ENCODE peak calls at places on chromosomes 16 and 17, in four cellular contexts. V, C, H and S are unnamed samples.
A peak's percentile ranks its signal among the peaks of the same experiment; 100 is the strongest.

GRCh38 chr17:29212681-29213121 is 32.5 kb upstream of the MYO18A start:
- DNase-seq in V (peak; percentile 20), H (no peak), C (no peak), S (no peak)

GRCh38 chr17:75361344-75361743 is 44.1 kb downstream of the GRB2 start:
- DNase-seq in H (no peak), C (no peak), V (no peak), S (no peak)

GRCh38 chr16:80591071-80591935 is 50.5 kb downstream of the DYNLRB2 start:
- DNase-seq in V (no peak), C (no peak), H (no peak), S (no peak)

GRCh38 chr16:29025218-29025617 is 40.4 kb downstream of the LAT start:
- DNase-seq in C (no peak), V (no peak), H (no peak), S (no peak)

GRCh38 chr17:18314059-18314730 is 599 bp downstream of the TOP3A start:
- DNase-seq in H (no peak), C (no peak), V (no peak), S (no peak)

GRCh38 chr17:80068301-80069160 is 32.1 kb downstream of the CCDC40 start:
- DNase-seq in V (peak; percentile 95), H (no peak), C (peak; percentile 42), S (no peak)

GRCh38 chr17:82171750-82172375 is 40.8 kb downstream of the CCDC57 start:
- DNase-seq in V (no peak), C (no peak), H (no peak), S (no peak)

GRCh38 chr16:85446846-85447656 is 166.1 kb upstream of the GSE1 start:
- DNase-seq in H (peak; percentile 67), C (no peak), V (no peak), S (no peak)

GRCh38 chr17:17304521-17304985 is 1.4 kb downstream of the NT5M start:
- DNase-seq in H (no peak), C (no peak), V (no peak), S (no peak)

GRCh38 chr17:17888371-17888770 is 51.6 kb upstream of the SREBF1 start:
- DNase-seq in H (no peak), V (no peak), C (no peak), S (no peak)

GRCh38 chr16:17293813-17294558 is 176.8 kb downstream of the XYLT1 start:
- DNase-seq in H (no peak), V (no peak), C (no peak), S (no peak)

GRCh38 chr16:69926241-69926640 is 24.9 kb upstream of the CLEC18A start:
- DNase-seq in H (no peak), V (no peak), C (no peak), S (no peak)

DNA sequence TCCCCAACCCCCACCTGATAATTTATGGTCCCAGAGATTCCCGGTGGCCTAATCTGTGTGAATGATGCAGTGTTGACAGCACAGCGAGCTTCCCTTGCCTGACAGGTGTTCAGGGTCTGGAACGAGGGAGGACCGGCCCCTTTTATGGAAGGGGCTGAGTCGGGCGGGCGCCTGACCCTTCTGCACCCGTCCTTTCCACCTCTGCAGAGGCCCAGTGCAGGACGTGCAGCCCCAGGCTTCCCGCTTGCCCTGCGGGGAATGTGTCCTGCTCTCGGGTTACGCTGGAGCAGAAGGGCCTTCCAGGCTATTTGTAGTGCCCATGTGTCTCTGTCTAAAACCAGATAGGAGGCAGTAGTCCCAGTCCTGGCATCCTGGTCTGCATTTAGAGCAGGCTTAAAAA is 16.2 kb downstream of the SMTNL2 start:
- DNase-seq in H (no peak), V (no peak), C (peak; percentile 64), S (no peak)
- TF ChIP-seq POLR2A in H (no peak), V (no peak), C (no peak), S (no peak)

DNA sequence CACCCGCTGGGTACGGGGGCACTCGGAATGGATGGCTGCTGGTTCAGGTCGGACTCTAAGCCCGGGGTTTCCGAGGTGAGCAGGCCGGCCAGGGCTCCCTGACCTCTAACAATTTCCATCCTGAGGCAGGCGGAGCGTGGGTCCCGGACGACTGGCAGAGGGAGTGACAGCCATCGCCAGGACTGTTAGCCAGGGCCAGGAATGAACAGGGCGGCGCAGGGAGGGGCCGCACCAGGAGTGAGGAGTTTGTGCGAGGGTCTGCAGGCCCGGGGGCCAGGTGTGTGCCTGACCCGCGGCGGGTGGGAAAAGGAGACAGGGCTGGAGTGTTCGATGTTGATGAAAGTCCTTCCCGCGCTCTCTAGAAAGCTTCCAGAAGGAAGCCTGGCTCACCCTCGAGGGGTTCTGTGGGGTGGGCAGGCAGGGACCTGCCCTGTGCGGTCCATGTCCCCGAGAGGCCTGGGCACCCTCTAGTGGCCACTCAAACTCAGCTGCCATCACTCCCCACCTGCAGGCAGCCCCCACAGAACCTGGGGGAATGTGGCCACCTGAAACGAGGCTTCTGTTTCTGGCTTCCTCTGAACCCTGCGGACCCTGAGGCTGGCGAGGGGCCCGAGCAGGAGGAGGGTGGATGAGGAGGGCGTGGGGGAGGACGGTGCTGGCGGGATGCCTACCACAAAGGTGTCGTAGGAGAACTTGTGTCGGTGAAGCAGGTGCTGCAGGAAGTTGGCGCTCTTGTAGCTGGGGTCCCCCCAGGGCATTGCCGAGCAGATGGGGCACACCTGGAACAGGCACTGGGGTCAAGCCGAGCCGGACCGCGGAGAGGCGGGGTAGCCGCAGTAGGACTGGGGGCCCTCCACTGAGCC is 8.1 kb downstream of the RNF166 start:
- DNase-seq in C (no peak), V (no peak), H (no peak), S (no peak)
- H3K36me3 ChIP-seq in C (peaks cover 43% of the 10 kb centered on the region), V (peaks cover 11% of the 10 kb centered on the region), H (no peaks in the 10 kb centered on the region), S (peaks cover 74% of the 10 kb centered on the region)

GRCh38 chr17:48928876-48929811 is 15.5 kb downstream of the SNF8 start:
- DNase-seq in C (no peak), H (no peak), V (no peak), S (no peak)
- TF ChIP-seq POLR2A in C (no peak), H (no peak), V (peak; percentile 15), S (no peak)

DNA sequence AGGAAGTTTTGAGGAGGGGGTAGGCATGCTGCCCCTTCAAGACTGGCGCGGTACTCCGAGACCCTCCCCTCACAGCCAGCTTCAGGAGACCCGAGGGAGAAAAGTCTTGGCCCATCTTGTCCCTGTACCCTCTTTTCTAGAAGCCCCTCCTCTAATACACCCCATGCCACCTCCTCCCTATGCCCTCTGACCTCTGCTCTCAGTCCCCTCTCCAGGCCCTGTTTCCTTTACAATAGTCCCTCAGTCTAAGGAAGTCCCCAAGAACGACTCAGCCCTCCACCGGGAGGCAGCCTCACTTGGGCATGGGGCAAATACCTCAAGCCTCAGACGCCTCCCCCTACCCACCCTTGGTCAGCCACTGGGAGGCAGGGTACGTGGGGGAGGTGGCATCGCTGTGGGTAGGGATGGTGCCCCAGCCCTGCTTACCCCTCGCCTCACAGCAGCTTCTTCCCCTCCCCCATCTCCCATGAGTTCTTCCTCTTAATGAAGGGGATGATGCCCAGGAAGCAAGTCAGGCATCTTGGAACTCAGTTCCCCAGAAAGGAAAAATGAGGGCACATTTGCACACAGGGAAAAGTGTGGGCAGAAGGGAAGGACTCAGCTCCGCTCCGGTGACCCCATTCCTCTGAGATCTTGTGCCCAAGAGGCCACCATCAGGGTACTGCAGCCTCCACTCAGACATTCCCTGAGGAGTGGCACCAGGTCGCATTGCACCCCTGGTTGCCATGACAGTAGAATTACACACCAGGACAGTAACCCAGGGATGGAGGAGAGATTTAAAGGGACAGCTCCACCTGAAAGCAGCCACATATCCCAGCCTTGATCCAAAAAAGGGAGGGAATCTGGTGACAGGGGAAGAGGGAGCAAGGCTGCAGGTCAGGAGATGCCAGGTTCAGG is 6.2 kb downstream of the MPP2 start:
- DNase-seq in H (no peak), V (no peak), C (no peak), S (no peak)
- H3K36me3 ChIP-seq in H (no peaks in the 10 kb centered on the region), V (no peaks in the 10 kb centered on the region), C (no peaks in the 10 kb centered on the region), S (no peaks in the 10 kb centered on the region)